ENCODE peak calls at places on chromosome 14, in seven cellular contexts. R is Panc1, L is LHCN-M2, E is neural progenitor cell, P is progenitor cell of endocrine pancreas, U is EL, Q is GM19239. W is an unnamed sample.

GRCh38 chr14:52910597-52910996 is 40.3 kb downstream of the FERMT2 start:
- DNase-seq in R (no peak), U (no peak), Q (no peak), P (no peak), E (no peak), L (no peak), W (no peak)

GRCh38 chr14:33686218-33686617 is 264.7 kb downstream of the EGLN3 start:
- DNase-seq in Q (no peak), L (peak), R (no peak), E (no peak), U (peak), P (no peak), W (no peak)

GRCh38 chr14:103058209-103059055 is 1.1 kb upstream of the CDC42BPB start:
- DNase-seq in U (peak), E (no peak), Q (no peak), P (no peak), R (no peak), L (peak), W (no peak)

GRCh38 chr14:83425138-83425537 is 1891.5 kb upstream of the SEL1L start:
- DNase-seq in L (peak), U (peak), R (no peak), Q (no peak), P (no peak), E (no peak), W (no peak)

GRCh38 chr14:22272408-22272807 is 316.6 kb downstream of the DAD1 start:
- DNase-seq in R (no peak), P (no peak), E (peak), U (no peak), Q (no peak), L (no peak), W (no peak)

GRCh38 chr14:76022991-76023390 is 37.4 kb downstream of the IFT43 start:
- DNase-seq in Q (no peak), E (no peak), P (no peak), L (no peak), U (no peak), R (no peak), W (no peak)

GRCh38 chr14:88870777-88871176 is 46.3 kb downstream of the TTC8 start:
- DNase-seq in E (no peak), R (no peak), L (no peak), U (no peak), Q (no peak), P (no peak), W (no peak)

GRCh38 chr14:56875104-56875675 is 64.9 kb upstream of the OTX2 start:
- DNase-seq in R (no peak), E (no peak), L (no peak), Q (no peak), P (no peak), U (no peak), W (no peak)